ENCODE peak calls at places on chromosomes 16 and 17, in four cellular contexts. A, Q, T and I are unnamed samples.

GRCh38 chr16:87608400-87608985 is 6.2 kb downstream of the JPH3 start:
- DNase-seq in T (no peak), Q (peak), A (no peak), I (peak)

GRCh38 chr16:25126820-25127232 is 15.3 kb downstream of the LCMT1 start:
- DNase-seq in T (no peak), Q (no peak), A (no peak), I (no peak)

GRCh38 chr17:76370261-76370993 is 14.0 kb upstream of the SPHK1 start:
- DNase-seq in A (no peak), Q (peak), T (no peak), I (no peak)

GRCh38 chr17:1090454-1091189 is 89.2 kb downstream of the ABR start:
- DNase-seq in A (no peak), T (no peak), Q (peak), I (no peak)

GRCh38 chr17:27379863-27380533 is 76.2 kb upstream of the KSR1 start:
- DNase-seq in T (no peak), Q (peak), A (no peak), I (no peak)

GRCh38 chr17:50927287-50927686 is 61.1 kb upstream of the TOB1 start:
- DNase-seq in T (no peak), Q (no peak), A (no peak), I (no peak)

GRCh38 chr16:68377667-68378420 is 67.0 kb downstream of the PRMT7 start:
- DNase-seq in A (no peak), Q (no peak), T (no peak), I (no peak)

GRCh38 chr17:8406174-8406573 is 8.5 kb upstream of the RNF222 start:
- DNase-seq in T (no peak), Q (no peak), A (no peak), I (no peak)

GRCh38 chr16:2156025-2156848 is 655 bp downstream of the TRAF7 start:
- DNase-seq in A (no peak), Q (no peak), T (no peak), I (no peak)

GRCh38 chr17:31393749-31394146 is 2.3 kb downstream of the RAB11FIP4 start:
- DNase-seq in Q (no peak), T (no peak), A (no peak), I (no peak)

GRCh38 chr16:77359065-77359502 is 75.8 kb downstream of the ADAMTS18 start:
- DNase-seq in A (no peak), Q (no peak), T (no peak), I (no peak)

GRCh38 chr17:7848665-7849184 is 6.1 kb upstream of the TMEM88 start:
- DNase-seq in A (no peak), Q (no peak), T (no peak), I (no peak)

GRCh38 chr16:31375231-31375630 is 17.9 kb upstream of the ITGAD start:
- DNase-seq in T (no peak), A (no peak), Q (no peak), I (no peak)

GRCh38 chr16:19400709-19401108 is 17.0 kb upstream of the TMC5 start:
- DNase-seq in A (no peak), T (no peak), Q (no peak), I (no peak)

GRCh38 chr17:4072487-4073157 is 70.2 kb downstream of the ZZEF1 start:
- DNase-seq in Q (no peak), T (no peak), A (no peak), I (no peak)